ENCODE peak calls at places on chromosomes 16 and 17, in four cellular contexts. One of them, this sample, is unnamed.

GRCh38 chr16:19694989-19695388 is 23.0 kb downstream of the KNOP1 start:
- DNase-seq in HCT116: no peak
- DNase-seq in K562: no peak
- DNase-seq in SK-N-SH: no peak
- DNase-seq in this sample: no peak

GRCh38 chr17:17815062-17815406 is 21.8 kb downstream of the SREBF1 start:
- DNase-seq in HCT116: no peak
- DNase-seq in K562: no peak
- DNase-seq in SK-N-SH: no peak
- DNase-seq in this sample: no peak

GRCh38 chr16:85563515-85564276 is 49.4 kb upstream of the GSE1 start:
- DNase-seq in HCT116: no peak
- DNase-seq in K562: peak
- DNase-seq in SK-N-SH: peak
- DNase-seq in this sample: peak

GRCh38 chr17:51287412-51287811 is 27.1 kb downstream of the UTP18 start:
- DNase-seq in HCT116: no peak
- DNase-seq in K562: no peak
- DNase-seq in SK-N-SH: no peak
- DNase-seq in this sample: no peak

GRCh38 chr17:62767997-62768396 is 40.1 kb downstream of the MARCHF10 start:
- DNase-seq in HCT116: no peak
- DNase-seq in K562: no peak
- DNase-seq in SK-N-SH: no peak
- DNase-seq in this sample: no peak

GRCh38 chr17:80256034-80256350 is 4.7 kb upstream of the RNF213 start:
- DNase-seq in HCT116: no peak
- DNase-seq in K562: no peak
- DNase-seq in SK-N-SH: no peak
- DNase-seq in this sample: no peak

GRCh38 chr17:73476890-73477350 is 165.1 kb upstream of the CDC42EP4 start:
- DNase-seq in HCT116: no peak
- DNase-seq in K562: no peak
- DNase-seq in SK-N-SH: no peak
- DNase-seq in this sample: no peak

GRCh38 chr16:57608462-57609113 is 19.8 kb upstream of the ADGRG1 start:
- DNase-seq in HCT116: no peak
- DNase-seq in K562: no peak
- DNase-seq in SK-N-SH: no peak
- DNase-seq in this sample: no peak

GRCh38 chr17:26809033-26809432 is 484.9 kb upstream of the WSB1 start:
- DNase-seq in HCT116: peak
- DNase-seq in K562: no peak
- DNase-seq in SK-N-SH: no peak
- DNase-seq in this sample: no peak

GRCh38 chr17:81471804-81472456 is 40.7 kb downstream of the ACTG1 start:
- DNase-seq in HCT116: peak
- DNase-seq in K562: peak
- DNase-seq in SK-N-SH: peak
- DNase-seq in this sample: peak

GRCh38 chr16:67848118-67848517 is 625 bp upstream of the CENPT start:
- DNase-seq in HCT116: no peak
- DNase-seq in K562: no peak
- DNase-seq in SK-N-SH: no peak
- DNase-seq in this sample: no peak
- TF ChIP-seq ELF1 in HCT116: no peak
- TF ChIP-seq ELF1 in K562: no peak
- TF ChIP-seq ELF1 in SK-N-SH: no peak
- TF ChIP-seq ELF1 in this sample: no peak

DNA sequence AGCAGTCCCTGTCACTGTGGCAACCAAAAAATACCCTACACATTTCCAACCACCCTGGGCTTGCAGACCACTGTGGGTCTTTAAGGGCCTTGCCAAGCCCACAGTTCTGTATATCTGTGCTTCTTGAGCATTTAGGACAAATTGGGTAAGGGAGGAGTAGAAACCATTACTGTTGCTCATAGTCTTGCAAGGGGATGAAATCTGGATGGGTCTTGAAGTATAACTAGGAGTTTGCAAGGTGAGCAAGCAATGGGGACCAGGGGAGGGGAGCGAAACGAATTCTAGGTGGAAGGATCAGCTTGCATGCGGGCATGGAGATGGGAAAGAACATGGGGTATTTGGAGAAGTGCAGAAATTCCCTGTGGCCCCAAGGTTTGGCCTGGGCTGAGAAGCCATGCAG is 202.9 kb downstream of the RAB11FIP4 start:
- DNase-seq in HCT116: no peak
- DNase-seq in K562: no peak
- DNase-seq in SK-N-SH: no peak
- DNase-seq in this sample: no peak
- TF ChIP-seq ELF1 in HCT116: no peak
- TF ChIP-seq ELF1 in K562: no peak
- TF ChIP-seq ELF1 in SK-N-SH: no peak
- TF ChIP-seq ELF1 in this sample: no peak

DNA sequence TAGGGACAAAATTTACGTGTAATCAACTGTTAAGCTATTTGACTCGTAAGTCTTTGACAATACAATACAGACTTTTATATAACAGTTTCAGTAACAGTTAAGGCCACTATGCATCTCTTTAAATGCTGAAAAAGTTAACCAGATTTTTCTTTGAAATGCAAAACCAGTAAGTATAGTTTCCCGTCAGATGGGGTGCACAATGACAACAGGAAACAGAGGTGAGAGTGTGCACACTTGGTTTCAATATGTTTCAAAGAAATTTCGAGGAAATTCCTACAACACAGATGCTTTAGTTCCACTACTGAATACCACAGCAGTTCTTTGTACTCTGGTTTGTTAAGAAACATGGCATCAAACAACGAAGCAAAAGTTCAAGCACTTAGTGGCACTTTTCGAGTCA is 48.4 kb downstream of the RNF157 start:
- DNase-seq in HCT116: no peak
- DNase-seq in K562: no peak
- DNase-seq in SK-N-SH: no peak
- DNase-seq in this sample: no peak
- TF ChIP-seq ELF1 in HCT116: no peak
- TF ChIP-seq ELF1 in K562: no peak
- TF ChIP-seq ELF1 in SK-N-SH: no peak
- TF ChIP-seq ELF1 in this sample: no peak

GRCh38 chr17:43584666-43585102 is 38.5 kb upstream of the ETV4 start:
- DNase-seq in HCT116: no peak
- DNase-seq in K562: no peak
- DNase-seq in SK-N-SH: no peak
- DNase-seq in this sample: peak
- TF ChIP-seq ELF1 in HCT116: no peak
- TF ChIP-seq ELF1 in K562: no peak
- TF ChIP-seq ELF1 in SK-N-SH: no peak
- TF ChIP-seq ELF1 in this sample: no peak